ENCODE peak calls at places on chromosomes 13 and 19, in four cellular contexts. One of them, this sample, is unnamed.

GRCh38 chr19:49009828-49010227 is 7.1 kb downstream of the LHB start:
- DNase-seq in Peyer's patch: no peak
- DNase-seq in adrenal gland: no peak
- DNase-seq in breast epithelium: no peak
- DNase-seq in this sample: no peak

GRCh38 chr13:89380101-89380500 is 1708.9 kb downstream of the SLITRK5 start:
- DNase-seq in Peyer's patch: no peak
- DNase-seq in adrenal gland: no peak
- DNase-seq in breast epithelium: no peak
- DNase-seq in this sample: no peak

GRCh38 chr19:1952635-1953034 is 11.7 kb downstream of the CSNK1G2 start:
- DNase-seq in Peyer's patch: no peak
- DNase-seq in adrenal gland: no peak
- DNase-seq in breast epithelium: no peak
- DNase-seq in this sample: no peak

GRCh38 chr13:75694742-75695141 is 58.6 kb downstream of the LMO7 start:
- DNase-seq in Peyer's patch: no peak
- DNase-seq in adrenal gland: no peak
- DNase-seq in breast epithelium: no peak
- DNase-seq in this sample: no peak

GRCh38 chr13:33452873-33453558 is 167.5 kb upstream of the STARD13 start:
- DNase-seq in Peyer's patch: no peak
- DNase-seq in adrenal gland: peak; percentile 57
- DNase-seq in breast epithelium: no peak
- DNase-seq in this sample: no peak

GRCh38 chr19:16889883-16890460 is 1.2 kb downstream of the F2RL3 start:
- DNase-seq in Peyer's patch: no peak
- DNase-seq in adrenal gland: no peak
- DNase-seq in breast epithelium: no peak
- DNase-seq in this sample: no peak

GRCh38 chr13:31209172-31209818 is 9.5 kb downstream of the B3GLCT start:
- DNase-seq in Peyer's patch: no peak
- DNase-seq in adrenal gland: peak; percentile 69
- DNase-seq in breast epithelium: peak; percentile 18
- DNase-seq in this sample: no peak

GRCh38 chr13:107203146-107203847 is 635.4 kb upstream of the ARGLU1 start:
- DNase-seq in Peyer's patch: no peak
- DNase-seq in adrenal gland: no peak
- DNase-seq in breast epithelium: no peak
- DNase-seq in this sample: no peak

GRCh38 chr13:97261254-97262015 is 39.3 kb downstream of the MBNL2 start:
- DNase-seq in Peyer's patch: no peak
- DNase-seq in adrenal gland: peak; percentile 72
- DNase-seq in breast epithelium: no peak
- DNase-seq in this sample: no peak

GRCh38 chr13:111484959-111485358 is 164.5 kb downstream of the TEX29 start:
- DNase-seq in Peyer's patch: peak; percentile 24
- DNase-seq in adrenal gland: peak; percentile 37
- DNase-seq in breast epithelium: no peak
- DNase-seq in this sample: no peak

GRCh38 chr19:42366676-42367075 is 23.4 kb downstream of the CNFN start:
- DNase-seq in Peyer's patch: no peak
- DNase-seq in adrenal gland: no peak
- DNase-seq in breast epithelium: no peak
- DNase-seq in this sample: no peak

GRCh38 chr13:45847554-45848224 is 3.9 kb downstream of the SIAH3 start:
- DNase-seq in Peyer's patch: peak; percentile 65
- DNase-seq in adrenal gland: peak; percentile 71
- DNase-seq in breast epithelium: no peak
- DNase-seq in this sample: no peak

GRCh38 chr19:51259348-51260245 is 8.7 kb downstream of the SIGLECL1 start:
- DNase-seq in Peyer's patch: peak; percentile 47
- DNase-seq in adrenal gland: peak; percentile 67
- DNase-seq in breast epithelium: no peak
- DNase-seq in this sample: no peak

GRCh38 chr13:103062079-103062478 is 4.1 kb downstream of the SLC10A2 start:
- DNase-seq in Peyer's patch: no peak
- DNase-seq in adrenal gland: no peak
- DNase-seq in breast epithelium: no peak
- DNase-seq in this sample: no peak

GRCh38 chr19:48922548-48923490 is 10.7 kb upstream of the DHDH start:
- DNase-seq in Peyer's patch: no peak
- DNase-seq in adrenal gland: no peak
- DNase-seq in breast epithelium: no peak
- DNase-seq in this sample: no peak

GRCh38 chr13:28659611-28659970 is 661 bp downstream of the POMP start:
- DNase-seq in Peyer's patch: no peak
- DNase-seq in adrenal gland: no peak
- DNase-seq in breast epithelium: no peak
- DNase-seq in this sample: no peak

GRCh38 chr13:40017662-40018262 is 362.3 kb downstream of the COG6 start:
- DNase-seq in Peyer's patch: no peak
- DNase-seq in adrenal gland: no peak
- DNase-seq in breast epithelium: no peak
- DNase-seq in this sample: no peak

GRCh38 chr19:29878973-29879654 is 62.9 kb upstream of the URI1 start:
- DNase-seq in Peyer's patch: no peak
- DNase-seq in adrenal gland: peak; percentile 62
- DNase-seq in breast epithelium: no peak
- DNase-seq in this sample: no peak

GRCh38 chr19:43936219-43936618 is 1.1 kb upstream of the ZNF45 start:
- DNase-seq in Peyer's patch: no peak
- DNase-seq in adrenal gland: no peak
- DNase-seq in breast epithelium: no peak
- DNase-seq in this sample: no peak

GRCh38 chr19:16660763-16661479 is at the start of gene TMEM38A:
- DNase-seq in Peyer's patch: peak; percentile 69
- DNase-seq in adrenal gland: peak; percentile 62
- DNase-seq in breast epithelium: peak; percentile 30
- DNase-seq in this sample: no peak

GRCh38 chr13:109479991-109480696 is 306.2 kb downstream of the IRS2 start:
- DNase-seq in Peyer's patch: no peak
- DNase-seq in adrenal gland: peak; percentile 92
- DNase-seq in breast epithelium: no peak
- DNase-seq in this sample: no peak

GRCh38 chr13:99022953-99023352 is 45.1 kb upstream of the DOCK9 start:
- DNase-seq in Peyer's patch: no peak
- DNase-seq in adrenal gland: no peak
- DNase-seq in breast epithelium: no peak
- DNase-seq in this sample: no peak

GRCh38 chr19:35211545-35212230 is 16.9 kb downstream of the FAM187B start:
- DNase-seq in Peyer's patch: peak; percentile 93
- DNase-seq in adrenal gland: peak; percentile 65
- DNase-seq in breast epithelium: peak; percentile 58
- DNase-seq in this sample: no peak

GRCh38 chr13:46761174-46761573 is 35.8 kb downstream of the ESD start:
- DNase-seq in Peyer's patch: no peak
- DNase-seq in adrenal gland: no peak
- DNase-seq in breast epithelium: no peak
- DNase-seq in this sample: no peak

GRCh38 chr19:883661-884211 is 9.3 kb downstream of the MED16 start:
- DNase-seq in Peyer's patch: no peak
- DNase-seq in adrenal gland: no peak
- DNase-seq in breast epithelium: no peak
- DNase-seq in this sample: peak; percentile 63

GRCh38 chr13:94825507-94825906 is 113.2 kb upstream of the SOX21 start:
- DNase-seq in Peyer's patch: peak; percentile 56
- DNase-seq in adrenal gland: peak; percentile 72
- DNase-seq in breast epithelium: peak; percentile 27
- DNase-seq in this sample: no peak

GRCh38 chr13:25109341-25109740 is 13.4 kb downstream of the PABPC3 start:
- DNase-seq in Peyer's patch: no peak
- DNase-seq in adrenal gland: no peak
- DNase-seq in breast epithelium: no peak
- DNase-seq in this sample: peak; percentile 2

GRCh38 chr19:14408641-14409120 is 10.5 kb downstream of the DDX39A start:
- DNase-seq in Peyer's patch: no peak
- DNase-seq in adrenal gland: peak; percentile 84
- DNase-seq in breast epithelium: no peak
- DNase-seq in this sample: no peak

GRCh38 chr19:14405758-14406644 is 13.1 kb downstream of the DDX39A start:
- DNase-seq in Peyer's patch: peak; percentile 90
- DNase-seq in adrenal gland: peak; percentile 95
- DNase-seq in breast epithelium: peak; percentile 75
- DNase-seq in this sample: no peak

GRCh38 chr19:14407889-14408640 is 11.1 kb downstream of the DDX39A start:
- DNase-seq in Peyer's patch: peak; percentile 89
- DNase-seq in adrenal gland: no peak
- DNase-seq in breast epithelium: no peak
- DNase-seq in this sample: no peak

GRCh38 chr19:14405380-14405757 is 13.8 kb downstream of the DDX39A start:
- DNase-seq in Peyer's patch: no peak
- DNase-seq in adrenal gland: no peak
- DNase-seq in breast epithelium: no peak
- DNase-seq in this sample: no peak

DNA sequence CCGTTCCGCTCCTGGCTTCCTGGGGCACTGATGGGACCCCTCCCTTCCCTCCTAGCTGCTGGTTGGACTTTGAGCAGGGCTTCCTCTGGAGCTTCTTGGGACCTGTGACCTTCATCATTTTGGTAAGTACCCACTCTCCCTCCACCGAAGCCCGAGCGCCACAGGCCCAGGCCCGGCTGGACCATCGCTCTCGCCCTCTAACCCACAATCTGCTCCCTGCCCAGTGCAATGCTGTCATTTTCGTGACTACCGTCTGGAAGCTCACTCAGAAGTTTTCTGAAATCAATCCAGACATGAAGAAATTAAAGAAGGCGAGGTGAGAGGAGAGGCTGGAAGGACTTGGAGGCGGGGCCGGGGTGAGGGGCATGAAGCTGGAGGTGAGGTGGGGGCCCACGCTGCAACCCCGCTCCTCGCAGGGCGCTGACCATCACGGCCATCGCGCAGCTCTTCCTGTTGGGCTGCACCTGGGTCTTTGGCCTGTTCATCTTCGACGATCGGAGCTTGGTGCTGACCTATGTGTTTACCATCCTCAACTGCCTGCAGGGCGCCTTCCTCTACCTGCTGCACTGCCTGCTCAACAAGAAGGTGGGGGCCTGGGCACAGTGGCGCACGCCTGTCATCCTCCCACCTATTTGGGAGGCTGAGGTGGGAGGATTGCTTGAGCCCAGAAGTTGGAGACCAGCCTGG is 12.4 kb downstream of the DDX39A start:
- DNase-seq in Peyer's patch: no peak
- DNase-seq in adrenal gland: no peak
- DNase-seq in breast epithelium: no peak
- DNase-seq in this sample: no peak
- H3K27ac ChIP-seq in Peyer's patch: peak overlapping the region; percentile 74
- H3K27ac ChIP-seq in adrenal gland: no peak overlapping the region
- H3K27ac ChIP-seq in breast epithelium: peak overlapping the region; percentile 75
- H3K27ac ChIP-seq in this sample: no peak overlapping the region

DNA sequence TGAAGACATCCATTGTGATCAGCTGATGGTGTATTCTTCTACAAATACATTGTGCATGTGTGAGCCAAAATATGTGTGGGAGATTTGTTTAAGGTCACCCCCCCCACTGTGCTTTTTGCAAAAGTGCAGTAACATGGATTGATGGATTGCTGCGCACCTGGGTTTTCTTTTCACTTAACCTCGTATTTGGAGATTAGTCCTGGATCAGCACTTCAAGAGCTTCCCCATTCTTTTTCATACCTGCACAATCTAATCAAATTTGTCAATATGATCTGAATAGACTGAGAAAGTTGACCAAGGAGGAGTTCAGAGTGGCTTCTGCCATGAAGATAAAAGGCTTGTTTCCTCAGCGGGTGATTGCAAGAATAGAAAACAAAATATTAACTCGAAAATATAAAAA is 23.7 kb downstream of the NAA16 start:
- DNase-seq in Peyer's patch: no peak
- DNase-seq in adrenal gland: no peak
- DNase-seq in breast epithelium: no peak
- DNase-seq in this sample: no peak
- H3K4me1 ChIP-seq in Peyer's patch: no peaks in the 10 kb centered on the region
- H3K4me1 ChIP-seq in adrenal gland: no peaks in the 10 kb centered on the region
- H3K4me1 ChIP-seq in breast epithelium: no peaks in the 10 kb centered on the region
- H3K4me1 ChIP-seq in this sample: no peaks in the 10 kb centered on the region

DNA sequence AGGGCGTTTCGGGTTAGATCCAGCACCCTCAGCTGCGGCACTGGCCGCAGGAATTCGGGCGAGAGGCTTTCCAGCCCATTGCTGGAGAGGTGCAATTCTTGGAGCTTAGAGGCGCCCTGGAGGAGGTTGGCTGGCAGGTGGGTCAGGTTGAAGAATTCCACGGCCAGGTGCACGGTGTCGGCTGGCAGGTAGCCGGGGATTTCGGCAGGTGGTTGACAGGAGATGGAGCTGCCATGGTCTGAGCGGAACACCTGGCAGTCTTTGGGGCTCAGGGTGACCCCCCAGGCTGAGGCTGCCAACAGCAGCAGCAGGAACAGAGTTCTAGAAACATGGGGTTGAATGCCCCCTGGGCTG is 1.3 kb downstream of the LRG1 start:
- DNase-seq in Peyer's patch: no peak
- DNase-seq in adrenal gland: no peak
- DNase-seq in breast epithelium: no peak
- DNase-seq in this sample: no peak
- H3K27ac ChIP-seq in Peyer's patch: no peak overlapping the region
- H3K27ac ChIP-seq in adrenal gland: no peak overlapping the region
- H3K27ac ChIP-seq in breast epithelium: no peak overlapping the region
- H3K27ac ChIP-seq in this sample: no peak overlapping the region

GRCh38 chr19:8366121-8366581 is 2.2 kb downstream of the ANGPTL4 start:
- DNase-seq in Peyer's patch: no peak
- DNase-seq in adrenal gland: no peak
- DNase-seq in breast epithelium: no peak
- DNase-seq in this sample: no peak
- H3K4me1 ChIP-seq in Peyer's patch: no peaks in the 10 kb centered on the region
- H3K4me1 ChIP-seq in adrenal gland: peaks cover 45% of the 10 kb centered on the region
- H3K4me1 ChIP-seq in breast epithelium: peaks cover 11% of the 10 kb centered on the region
- H3K4me1 ChIP-seq in this sample: peaks cover 41% of the 10 kb centered on the region

DNA sequence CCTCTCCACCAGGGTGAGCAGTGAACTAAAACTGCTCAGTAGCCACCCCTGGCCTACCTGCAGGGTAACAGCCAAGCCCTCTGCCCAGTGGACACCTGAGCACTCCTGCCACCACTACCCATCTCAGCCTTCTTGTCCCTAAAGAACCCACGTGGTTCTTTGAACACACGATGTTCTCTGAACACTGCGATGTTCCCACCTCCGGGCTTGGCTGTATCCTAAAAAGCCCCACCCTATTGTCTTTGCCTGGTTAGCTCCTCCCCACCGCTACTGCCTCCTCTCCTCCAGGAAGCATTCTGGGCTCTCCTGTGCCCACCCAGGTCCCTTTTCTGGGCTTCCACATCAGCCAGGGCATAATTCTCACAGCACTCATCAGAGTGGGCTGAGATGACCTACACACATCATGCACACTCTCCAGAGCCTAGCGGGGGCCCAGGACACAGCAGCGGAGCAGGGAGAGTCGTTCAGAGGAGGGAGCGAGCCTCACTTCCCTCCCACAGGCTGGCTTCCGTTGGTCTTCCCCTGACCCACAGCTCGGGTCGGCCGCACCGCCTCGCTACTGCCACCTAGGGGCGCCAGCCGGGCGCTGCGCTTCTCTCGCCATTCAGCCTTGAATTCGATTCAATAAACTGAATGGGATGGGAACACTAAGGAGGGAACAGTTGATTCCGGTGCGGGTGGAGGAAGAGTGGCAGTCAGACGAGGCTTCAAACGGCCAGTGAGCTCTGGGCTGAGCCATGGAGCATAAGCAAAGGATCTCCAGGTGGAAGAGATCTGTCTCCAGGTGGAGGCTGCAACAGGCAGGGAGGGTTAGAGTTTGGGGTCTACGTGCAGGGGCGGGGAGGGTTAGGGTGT is 3.2 kb downstream of the ELAVL1 start:
- DNase-seq in Peyer's patch: peak; percentile 90
- DNase-seq in adrenal gland: peak; percentile 93
- DNase-seq in breast epithelium: peak; percentile 70
- DNase-seq in this sample: no peak
- H3K27ac ChIP-seq in Peyer's patch: peak overlapping the region; percentile 64
- H3K27ac ChIP-seq in adrenal gland: no peak overlapping the region
- H3K27ac ChIP-seq in breast epithelium: peak overlapping the region; percentile 71
- H3K27ac ChIP-seq in this sample: peak overlapping the region; percentile 60